ENCODE peak calls at places on chromosomes 6 and 20, in six cellular contexts. One of them, this sample, is unnamed.
A peak's percentile ranks its signal among the peaks of the same experiment; 100 is the strongest.

GRCh38 chr6:90135672-90136071 is 161.0 kb downstream of the BACH2 start:
- DNase-seq in AG04450: peak; percentile 59
- DNase-seq in mucosa of descending colon: no peak
- DNase-seq in PC-3: peak; percentile 40
- DNase-seq in psoas muscle: peak; percentile 40
- DNase-seq in SK-N-MC: no peak
- DNase-seq in this sample: no peak

GRCh38 chr6:25050356-25050755 is 114.6 kb upstream of the RIPOR2 start:
- DNase-seq in SK-N-MC: no peak
- DNase-seq in AG04450: peak; percentile 68
- DNase-seq in PC-3: no peak
- DNase-seq in mucosa of descending colon: no peak
- DNase-seq in psoas muscle: no peak
- DNase-seq in this sample: no peak

GRCh38 chr6:139653136-139653535 is 278.7 kb upstream of the CITED2 start:
- DNase-seq in AG04450: no peak
- DNase-seq in PC-3: no peak
- DNase-seq in SK-N-MC: no peak
- DNase-seq in mucosa of descending colon: no peak
- DNase-seq in psoas muscle: no peak
- DNase-seq in this sample: no peak

GRCh38 chr6:110181131-110182027 is 1.2 kb downstream of the CDC40 start:
- DNase-seq in AG04450: no peak
- DNase-seq in mucosa of descending colon: no peak
- DNase-seq in psoas muscle: no peak
- DNase-seq in PC-3: no peak
- DNase-seq in SK-N-MC: no peak
- DNase-seq in this sample: no peak

GRCh38 chr6:24990227-24990843 is 54.6 kb upstream of the RIPOR2 start:
- DNase-seq in AG04450: no peak
- DNase-seq in psoas muscle: no peak
- DNase-seq in PC-3: peak; percentile 79
- DNase-seq in SK-N-MC: no peak
- DNase-seq in mucosa of descending colon: no peak
- DNase-seq in this sample: no peak

GRCh38 chr20:57683876-57684275 is 25.9 kb downstream of the PMEPA1 start:
- DNase-seq in psoas muscle: no peak
- DNase-seq in PC-3: no peak
- DNase-seq in AG04450: no peak
- DNase-seq in mucosa of descending colon: no peak
- DNase-seq in SK-N-MC: no peak
- DNase-seq in this sample: no peak

GRCh38 chr6:35681298-35681697 is 7.4 kb downstream of the FKBP5 start:
- DNase-seq in psoas muscle: no peak
- DNase-seq in AG04450: no peak
- DNase-seq in PC-3: no peak
- DNase-seq in SK-N-MC: no peak
- DNase-seq in mucosa of descending colon: no peak
- DNase-seq in this sample: no peak

GRCh38 chr20:58463231-58463630 is 52.0 kb downstream of the APCDD1L start:
- DNase-seq in SK-N-MC: no peak
- DNase-seq in PC-3: no peak
- DNase-seq in AG04450: no peak
- DNase-seq in psoas muscle: no peak
- DNase-seq in mucosa of descending colon: no peak
- DNase-seq in this sample: no peak

GRCh38 chr6:105757512-105758200 is 328.5 kb upstream of the PRDM1 start:
- DNase-seq in SK-N-MC: no peak
- DNase-seq in psoas muscle: no peak
- DNase-seq in PC-3: peak; percentile 70
- DNase-seq in mucosa of descending colon: no peak
- DNase-seq in AG04450: no peak
- DNase-seq in this sample: no peak

GRCh38 chr6:149049230-149049629 is 268.3 kb upstream of the TAB2 start:
- DNase-seq in mucosa of descending colon: no peak
- DNase-seq in AG04450: no peak
- DNase-seq in PC-3: peak; percentile 78
- DNase-seq in psoas muscle: no peak
- DNase-seq in SK-N-MC: no peak
- DNase-seq in this sample: no peak

DNA sequence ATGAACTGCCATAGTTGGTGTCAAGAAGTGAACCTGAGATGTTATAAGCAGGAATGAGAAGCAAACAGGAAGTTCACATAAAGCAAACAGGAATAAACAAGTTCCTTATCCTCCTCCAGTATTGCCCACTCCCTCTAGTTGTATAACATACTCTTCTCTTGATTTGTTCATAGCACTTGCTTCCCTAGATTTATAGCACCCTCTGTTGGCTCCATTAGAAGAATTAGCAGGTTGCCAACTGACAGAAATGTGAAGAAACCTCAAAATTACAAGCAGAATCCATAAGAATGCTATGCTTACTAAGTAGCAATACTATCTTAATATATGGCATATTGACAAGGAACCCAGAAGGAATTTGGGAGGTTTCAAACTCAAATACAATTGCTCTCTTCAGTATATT is 195.4 kb downstream of the TBX18 start:
- DNase-seq in psoas muscle: no peak
- DNase-seq in PC-3: peak; percentile 34
- DNase-seq in SK-N-MC: no peak
- DNase-seq in AG04450: no peak
- DNase-seq in mucosa of descending colon: no peak
- DNase-seq in this sample: no peak
- H3K9me3 ChIP-seq in psoas muscle: no peaks in the 10 kb centered on the region
- H3K9me3 ChIP-seq in PC-3: no peaks in the 10 kb centered on the region
- H3K9me3 ChIP-seq in SK-N-MC: no peaks in the 10 kb centered on the region
- H3K9me3 ChIP-seq in AG04450: no peaks in the 10 kb centered on the region
- H3K9me3 ChIP-seq in mucosa of descending colon: no peaks in the 10 kb centered on the region
- H3K9me3 ChIP-seq in this sample: no peaks in the 10 kb centered on the region

GRCh38 chr20:56278205-56278604 is 29.7 kb downstream of the MC3R start:
- DNase-seq in PC-3: no peak
- DNase-seq in AG04450: no peak
- DNase-seq in psoas muscle: no peak
- DNase-seq in mucosa of descending colon: no peak
- DNase-seq in SK-N-MC: no peak
- DNase-seq in this sample: no peak

GRCh38 chr20:56271974-56272373 is 23.4 kb downstream of the MC3R start:
- DNase-seq in AG04450: no peak
- DNase-seq in PC-3: no peak
- DNase-seq in psoas muscle: no peak
- DNase-seq in mucosa of descending colon: no peak
- DNase-seq in SK-N-MC: no peak
- DNase-seq in this sample: no peak

GRCh38 chr20:56273491-56273890 is 25.0 kb downstream of the MC3R start:
- DNase-seq in AG04450: no peak
- DNase-seq in psoas muscle: no peak
- DNase-seq in SK-N-MC: no peak
- DNase-seq in mucosa of descending colon: no peak
- DNase-seq in PC-3: no peak
- DNase-seq in this sample: no peak

GRCh38 chr20:56268536-56268935 is 20.0 kb downstream of the MC3R start:
- DNase-seq in AG04450: no peak
- DNase-seq in mucosa of descending colon: no peak
- DNase-seq in SK-N-MC: no peak
- DNase-seq in psoas muscle: no peak
- DNase-seq in PC-3: no peak
- DNase-seq in this sample: no peak

DNA sequence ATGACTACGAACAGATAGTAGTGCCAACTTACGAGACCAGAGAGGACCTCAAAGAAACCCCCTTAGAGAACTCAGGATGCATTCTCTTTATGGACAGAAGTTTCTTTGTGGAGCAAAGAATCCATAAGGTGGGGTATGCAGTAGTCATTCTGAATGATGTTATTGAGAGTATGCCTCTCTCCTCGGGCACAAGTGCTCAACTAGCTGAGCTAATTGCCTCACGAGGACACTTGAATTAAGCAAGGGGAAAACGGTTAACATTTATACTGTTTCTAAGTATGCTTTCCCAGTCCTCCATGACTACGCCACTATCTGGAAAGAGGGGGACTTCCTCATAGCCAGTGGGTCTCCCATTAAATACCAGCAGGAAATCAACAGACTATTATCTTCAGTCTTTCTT is 25.6 kb downstream of the MC3R start:
- DNase-seq in psoas muscle: no peak
- DNase-seq in SK-N-MC: no peak
- DNase-seq in PC-3: no peak
- DNase-seq in AG04450: no peak
- DNase-seq in mucosa of descending colon: no peak
- DNase-seq in this sample: no peak
- H3K9me3 ChIP-seq in psoas muscle: no peaks in the 10 kb centered on the region
- H3K9me3 ChIP-seq in SK-N-MC: no peaks in the 10 kb centered on the region
- H3K9me3 ChIP-seq in PC-3: no peaks in the 10 kb centered on the region
- H3K9me3 ChIP-seq in AG04450: peaks cover 20% of the 10 kb centered on the region
- H3K9me3 ChIP-seq in mucosa of descending colon: no peaks in the 10 kb centered on the region
- H3K9me3 ChIP-seq in this sample: no peaks in the 10 kb centered on the region

DNA sequence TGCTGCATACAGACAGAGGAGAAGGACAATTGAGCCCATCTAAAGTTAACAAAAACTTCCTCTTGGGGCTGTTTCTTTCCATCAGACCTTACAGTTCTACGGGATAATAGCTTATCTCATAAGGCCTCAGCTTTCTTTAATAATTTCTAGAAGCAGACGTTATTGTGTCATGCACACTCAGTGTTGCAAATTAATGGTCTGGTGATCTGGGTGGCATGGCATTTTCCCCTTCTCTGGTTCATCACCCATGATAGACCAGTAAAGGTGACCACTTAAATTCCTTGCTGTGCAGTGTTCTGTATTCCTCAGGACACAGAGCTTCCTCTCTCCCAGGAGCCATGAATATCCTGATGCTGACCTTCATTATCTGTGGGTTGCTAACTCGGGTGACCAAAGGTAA is at the start of gene DEFB125:
- DNase-seq in mucosa of descending colon: no peak
- DNase-seq in SK-N-MC: no peak
- DNase-seq in PC-3: no peak
- DNase-seq in psoas muscle: no peak
- DNase-seq in AG04450: no peak
- DNase-seq in this sample: no peak
- H3K9me3 ChIP-seq in mucosa of descending colon: no peaks in the 10 kb centered on the region
- H3K9me3 ChIP-seq in SK-N-MC: no peaks in the 10 kb centered on the region
- H3K9me3 ChIP-seq in PC-3: no peaks in the 10 kb centered on the region
- H3K9me3 ChIP-seq in psoas muscle: no peaks in the 10 kb centered on the region
- H3K9me3 ChIP-seq in AG04450: no peaks in the 10 kb centered on the region
- H3K9me3 ChIP-seq in this sample: no peaks in the 10 kb centered on the region

GRCh38 chr6:31541658-31542521 is at the start of gene DDX39B:
- DNase-seq in AG04450: peak; percentile 93
- DNase-seq in psoas muscle: peak; percentile 96
- DNase-seq in PC-3: peak; percentile 97
- DNase-seq in SK-N-MC: peak; percentile 98
- DNase-seq in mucosa of descending colon: peak; percentile 98
- DNase-seq in this sample: peak; percentile 96
- H3K9me3 ChIP-seq in AG04450: no peaks in the 10 kb centered on the region
- H3K9me3 ChIP-seq in psoas muscle: no peaks in the 10 kb centered on the region
- H3K9me3 ChIP-seq in PC-3: no peaks in the 10 kb centered on the region
- H3K9me3 ChIP-seq in SK-N-MC: no peaks in the 10 kb centered on the region
- H3K9me3 ChIP-seq in mucosa of descending colon: no peaks in the 10 kb centered on the region
- H3K9me3 ChIP-seq in this sample: no peaks in the 10 kb centered on the region

DNA sequence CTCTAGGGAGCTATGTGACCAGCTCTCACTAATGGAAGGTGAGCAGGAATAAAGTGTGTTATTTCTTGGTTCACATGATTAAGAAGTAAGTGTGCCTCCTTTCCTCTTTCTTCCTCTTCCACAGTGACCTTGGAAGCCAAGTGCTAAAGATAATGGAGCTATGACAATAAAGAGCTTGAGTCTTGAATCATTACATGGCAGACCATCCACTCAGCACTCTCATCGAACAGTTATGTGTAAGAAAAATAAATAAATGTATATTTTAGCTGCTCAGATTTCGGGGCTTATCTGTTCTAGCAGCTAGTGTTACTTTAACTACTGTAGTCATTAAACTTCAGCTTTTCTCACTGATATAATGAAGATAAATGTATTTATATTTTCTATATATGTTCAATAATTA is 72.9 kb downstream of the HDGFL1 start:
- DNase-seq in psoas muscle: no peak
- DNase-seq in SK-N-MC: no peak
- DNase-seq in mucosa of descending colon: no peak
- DNase-seq in AG04450: no peak
- DNase-seq in PC-3: no peak
- DNase-seq in this sample: no peak
- H3K9me3 ChIP-seq in psoas muscle: no peaks in the 10 kb centered on the region
- H3K9me3 ChIP-seq in SK-N-MC: no peaks in the 10 kb centered on the region
- H3K9me3 ChIP-seq in mucosa of descending colon: no peaks in the 10 kb centered on the region
- H3K9me3 ChIP-seq in AG04450: peaks cover 4% of the 10 kb centered on the region
- H3K9me3 ChIP-seq in PC-3: no peaks in the 10 kb centered on the region
- H3K9me3 ChIP-seq in this sample: no peaks in the 10 kb centered on the region

GRCh38 chr6:56266011-56266410 is 18.6 kb upstream of the COL21A1 start:
- DNase-seq in mucosa of descending colon: no peak
- DNase-seq in AG04450: no peak
- DNase-seq in PC-3: no peak
- DNase-seq in psoas muscle: no peak
- DNase-seq in SK-N-MC: no peak
- DNase-seq in this sample: no peak

GRCh38 chr6:56268266-56268665 is 20.9 kb upstream of the COL21A1 start:
- DNase-seq in PC-3: peak; percentile 8
- DNase-seq in mucosa of descending colon: no peak
- DNase-seq in AG04450: no peak
- DNase-seq in psoas muscle: no peak
- DNase-seq in SK-N-MC: no peak
- DNase-seq in this sample: no peak

DNA sequence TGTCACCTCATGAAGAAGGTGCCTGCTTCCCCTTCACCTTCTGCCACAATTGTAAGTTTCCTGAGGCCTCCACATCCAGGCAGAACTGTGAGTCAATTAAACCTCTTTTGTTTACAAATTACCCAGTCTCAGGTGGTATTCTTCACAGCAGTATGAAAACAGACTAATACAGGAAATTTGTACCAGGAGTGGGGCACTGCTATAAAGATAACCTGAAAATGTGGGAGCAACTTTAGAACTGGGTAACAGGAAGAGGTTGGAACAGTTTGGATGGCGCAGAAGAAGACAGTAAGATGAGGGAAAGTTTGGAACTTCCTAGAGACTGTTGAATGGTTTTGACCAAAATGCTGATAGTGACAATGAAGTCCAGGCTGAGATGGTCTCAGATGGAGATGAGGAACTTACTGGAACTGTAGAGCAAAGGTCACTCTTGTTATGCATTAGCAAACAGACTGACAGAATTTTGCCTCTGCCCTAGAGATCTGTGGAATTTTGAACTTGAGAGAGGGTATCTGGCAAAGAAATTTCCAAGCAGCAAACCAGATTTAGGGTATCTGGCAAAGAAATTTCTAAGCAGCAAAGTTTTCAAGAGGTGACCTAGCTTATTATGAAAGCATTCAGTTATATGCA is 23.5 kb upstream of the COL21A1 start:
- DNase-seq in mucosa of descending colon: no peak
- DNase-seq in psoas muscle: no peak
- DNase-seq in AG04450: no peak
- DNase-seq in SK-N-MC: no peak
- DNase-seq in PC-3: no peak
- DNase-seq in this sample: no peak
- H3K9me3 ChIP-seq in mucosa of descending colon: no peaks in the 10 kb centered on the region
- H3K9me3 ChIP-seq in psoas muscle: no peaks in the 10 kb centered on the region
- H3K9me3 ChIP-seq in AG04450: no peaks in the 10 kb centered on the region
- H3K9me3 ChIP-seq in SK-N-MC: peaks cover 7% of the 10 kb centered on the region
- H3K9me3 ChIP-seq in PC-3: no peaks in the 10 kb centered on the region
- H3K9me3 ChIP-seq in this sample: peaks cover 9% of the 10 kb centered on the region